ENCODE peak calls at places on chromosomes 3 and 15, in ten cellular contexts. F is T-cell; U is epithelial cell of esophagus; L is sigmoid colon; N is retina; O is GM03348; M is HS-27A; G is stimulated activated CD4-positive, alpha-beta T cell treated with anti-CD3 and anti-CD28 coated beads, Interleukin-1b, Interleukin-23, amount 100 ng/mL, for 24 hours; Q is fibroblast of pulmonary artery; Y is Kasumi-1. E is an unnamed sample.

GRCh38 chr3:183477801-183478456 is 49.5 kb upstream of the MCF2L2 start:
- DNase-seq in F (no peak), L (no peak), O (no peak), M (no peak), Y (no peak), Q (no peak), N (no peak), G (no peak), U (peak), E (no peak)

GRCh38 chr15:71526061-71526460 is 284.3 kb upstream of the NR2E3 start:
- DNase-seq in M (no peak), F (no peak), Q (peak), O (peak), U (no peak), N (no peak), G (no peak), Y (no peak), L (no peak), E (no peak)

GRCh38 chr3:63921741-63922482 is 9.7 kb upstream of the SCAANT1 start:
- DNase-seq in L (no peak), F (no peak), G (no peak), Q (no peak), U (no peak), Y (peak), M (no peak), O (no peak), N (no peak), E (no peak)

GRCh38 chr3:129687586-129688125 is 81.2 kb upstream of the PLXND1 start:
- DNase-seq in L (no peak), O (no peak), G (no peak), N (no peak), Y (no peak), M (no peak), U (no peak), F (no peak), Q (no peak), E (no peak)

GRCh38 chr3:100020876-100021644 is 93.2 kb downstream of the FILIP1L start:
- DNase-seq in L (no peak), N (no peak), O (no peak), F (no peak), Q (no peak), M (no peak), U (no peak), G (no peak), Y (no peak), E (no peak)

GRCh38 chr3:256501-256900 is 59.9 kb downstream of the CHL1 start:
- DNase-seq in G (no peak), U (no peak), N (no peak), O (no peak), L (no peak), Q (no peak), M (no peak), F (no peak), Y (no peak), E (no peak)

GRCh38 chr15:22877607-22878006 is 39.1 kb downstream of the NIPA2 start:
- DNase-seq in G (no peak), Q (no peak), F (no peak), M (no peak), L (no peak), Y (no peak), U (no peak), O (no peak), N (no peak), E (no peak)

GRCh38 chr3:174439621-174440349 is 419.3 kb upstream of the NAALADL2 start:
- DNase-seq in Q (peak), Y (peak), N (peak), O (peak), M (peak), F (no peak), G (no peak), L (peak), U (peak), E (peak)

GRCh38 chr15:65651831-65652749 is 30.4 kb downstream of the SLC24A1 start:
- DNase-seq in Y (no peak), F (no peak), G (no peak), N (no peak), L (no peak), Q (no peak), M (no peak), U (no peak), O (no peak), E (no peak)

GRCh38 chr3:74139648-74140047 is 474.8 kb downstream of the CNTN3 start:
- DNase-seq in Y (peak), O (peak), G (no peak), L (no peak), F (no peak), U (no peak), M (no peak), Q (no peak), N (peak), E (no peak)

GRCh38 chr3:14031271-14031670 is 93.4 kb downstream of the CHCHD4 start:
- DNase-seq in Q (no peak), N (no peak), U (peak), L (no peak), O (no peak), G (no peak), M (no peak), F (no peak), Y (no peak), E (no peak)

GRCh38 chr3:56125358-56126005 is 342.8 kb downstream of the ERC2 start:
- DNase-seq in O (peak), G (no peak), Y (no peak), M (peak), U (peak), N (no peak), L (peak), F (no peak), Q (peak), E (peak)

GRCh38 chr3:36697397-36698001 is 66.9 kb downstream of the DCLK3 start:
- DNase-seq in U (no peak), L (no peak), F (no peak), G (no peak), O (no peak), Q (no peak), M (no peak), N (no peak), Y (no peak), E (no peak)

GRCh38 chr15:79853492-79854328 is 43.1 kb downstream of the MTHFS start:
- DNase-seq in F (peak), Y (peak), L (peak), N (peak), O (peak), G (peak), Q (peak), U (peak), M (peak), E (peak)

GRCh38 chr15:59894835-59895234 is 109.3 kb upstream of the FOXB1 start:
- DNase-seq in M (no peak), N (no peak), L (no peak), O (no peak), U (peak), Y (no peak), G (no peak), F (no peak), Q (no peak), E (no peak)

GRCh38 chr3:100231668-100232067 is 29.1 kb upstream of the TBC1D23 start:
- DNase-seq in Q (no peak), U (peak), L (no peak), Y (no peak), O (no peak), G (no peak), M (no peak), N (no peak), F (no peak), E (no peak)

E was measured in HS-5.